ENCODE peak calls at places on chromosomes 6 and 20, in seven cellular contexts. M is IMR-90, U is K562, P is A549, S is HepG2, H is SK-N-SH, A is H1. L is an unnamed sample.

GRCh38 chr6:36954262-36954931 is at the start of gene PI16:
- DNase-seq in M (no peak), U (peak), P (no peak), S (no peak), H (no peak), A (no peak), L (no peak)

GRCh38 chr6:46437671-46438221 is 53.5 kb downstream of the RCAN2 start:
- DNase-seq in M (peak), U (no peak), P (no peak), S (no peak), H (no peak), A (no peak), L (no peak)

GRCh38 chr20:20740595-20740994 is 28.2 kb upstream of the RALGAPA2 start:
- DNase-seq in M (no peak), U (no peak), P (no peak), S (no peak), H (no peak), A (no peak), L (no peak)

GRCh38 chr6:52497652-52498408 is 77.7 kb downstream of the EFHC1 start:
- DNase-seq in M (peak), U (no peak), P (no peak), S (no peak), H (no peak), A (no peak), L (peak)

GRCh38 chr6:46265373-46265772 is 94.6 kb upstream of the ENPP5 start:
- DNase-seq in M (no peak), U (no peak), P (no peak), S (no peak), H (no peak), A (no peak), L (no peak)

GRCh38 chr20:38870733-38871559 is 55.3 kb upstream of the FAM83D start:
- DNase-seq in M (peak), U (peak), P (peak), S (no peak), H (no peak), A (no peak), L (no peak)

GRCh38 chr20:41139227-41140093 is 2.1 kb downstream of the PLCG1 start:
- DNase-seq in M (no peak), U (no peak), P (no peak), S (no peak), H (no peak), A (no peak), L (no peak)

GRCh38 chr6:72784581-72784980 is 162.7 kb downstream of the KCNQ5 start:
- DNase-seq in M (peak), U (no peak), P (peak), S (no peak), H (no peak), A (no peak), L (no peak)

GRCh38 chr6:165019681-165020080 is 289.7 kb downstream of the C6orf118 start:
- DNase-seq in M (no peak), U (no peak), P (no peak), S (no peak), H (no peak), A (no peak), L (no peak)

GRCh38 chr6:34207695-34208443 is 28.8 kb upstream of the HMGA1 start:
- DNase-seq in M (no peak), U (no peak), P (no peak), S (no peak), H (no peak), A (no peak), L (no peak)

GRCh38 chr6:118134257-118134656 is 227.2 kb downstream of the SLC35F1 start:
- DNase-seq in M (no peak), U (no peak), P (no peak), S (no peak), H (no peak), A (no peak), L (no peak)

GRCh38 chr6:20708367-20709124 is 174.3 kb downstream of the CDKAL1 start:
- DNase-seq in M (peak), U (no peak), P (no peak), S (no peak), H (no peak), A (no peak), L (peak)

GRCh38 chr6:129525055-129525454 is 184.9 kb downstream of the ARHGAP18 start:
- DNase-seq in M (peak), U (no peak), P (no peak), S (no peak), H (no peak), A (no peak), L (no peak)

GRCh38 chr20:36002855-36003254 is 34.5 kb downstream of the CNBD2 start:
- DNase-seq in M (no peak), U (no peak), P (no peak), S (no peak), H (no peak), A (no peak), L (no peak)

GRCh38 chr6:136090929-136091328 is 159.2 kb downstream of the MTFR2 start:
- DNase-seq in M (no peak), U (no peak), P (no peak), S (peak), H (no peak), A (no peak), L (no peak)

GRCh38 chr6:167968091-167968490 is 29.4 kb upstream of the KIF25 start:
- DNase-seq in M (no peak), U (peak), P (peak), S (peak), H (peak), A (peak), L (no peak)

GRCh38 chr6:73644941-73645591 is 8.7 kb downstream of the SLC17A5 start:
- DNase-seq in M (no peak), U (no peak), P (no peak), S (no peak), H (no peak), A (no peak), L (no peak)

GRCh38 chr6:130624046-130624445 is 203.2 kb upstream of the SMLR1 start:
- DNase-seq in M (peak), U (no peak), P (no peak), S (no peak), H (no peak), A (no peak), L (peak)

GRCh38 chr6:2232445-2232844 is 13.0 kb downstream of the GMDS start:
- DNase-seq in M (no peak), U (no peak), P (no peak), S (no peak), H (no peak), A (no peak), L (no peak)

GRCh38 chr20:36614781-36615557 is 9.4 kb downstream of the RAB5IF start:
- DNase-seq in M (no peak), U (no peak), P (no peak), S (no peak), H (no peak), A (no peak), L (no peak)

GRCh38 chr6:12570461-12571030 is 146.0 kb upstream of the PHACTR1 start:
- DNase-seq in M (peak), U (no peak), P (no peak), S (no peak), H (no peak), A (no peak), L (no peak)

GRCh38 chr6:12012231-12012565 is at the start of gene HIVEP1:
- DNase-seq in M (no peak), U (no peak), P (no peak), S (no peak), H (peak), A (no peak), L (no peak)

GRCh38 chr20:53371216-53371615 is 222.4 kb downstream of the ZNF217 start:
- DNase-seq in M (no peak), U (no peak), P (no peak), S (no peak), H (no peak), A (no peak), L (no peak)

GRCh38 chr6:17589402-17590116 is 10.5 kb upstream of the FAM8A1 start:
- DNase-seq in M (peak), U (no peak), P (peak), S (peak), H (no peak), A (no peak), L (no peak)

GRCh38 chr6:122620902-122621301 is 10.7 kb downstream of the PKIB start:
- DNase-seq in M (peak), U (no peak), P (peak), S (peak), H (no peak), A (no peak), L (no peak)

GRCh38 chr6:79173378-79173777 is 61.1 kb downstream of the HMGN3 start:
- DNase-seq in M (no peak), U (no peak), P (no peak), S (no peak), H (no peak), A (no peak), L (no peak)

GRCh38 chr6:170038717-170039116 is 252.2 kb downstream of the DLL1 start:
- DNase-seq in M (no peak), U (no peak), P (no peak), S (no peak), H (no peak), A (no peak), L (no peak)

GRCh38 chr6:104597541-104598050 is 262.1 kb downstream of the HACE1 start:
- DNase-seq in M (no peak), U (no peak), P (no peak), S (no peak), H (no peak), A (no peak), L (no peak)

GRCh38 chr6:24489881-24490280 is 503 bp upstream of the GPLD1 start:
- DNase-seq in M (peak), U (no peak), P (no peak), S (peak), H (no peak), A (no peak), L (no peak)

GRCh38 chr6:2940851-2941250 is 30.5 kb downstream of the SERPINB6 start:
- DNase-seq in M (no peak), U (no peak), P (no peak), S (no peak), H (no peak), A (no peak), L (no peak)

GRCh38 chr20:53077373-53078205 is 105.4 kb downstream of the TSHZ2 start:
- DNase-seq in M (no peak), U (no peak), P (no peak), S (peak), H (no peak), A (no peak), L (no peak)

GRCh38 chr6:22435151-22435550 is 134.2 kb upstream of the HDGFL1 start:
- DNase-seq in M (no peak), U (no peak), P (no peak), S (no peak), H (no peak), A (no peak), L (no peak)

GRCh38 chr6:51855310-51856082 is 231.9 kb downstream of the PKHD1 start:
- DNase-seq in M (peak), U (peak), P (peak), S (peak), H (peak), A (peak), L (peak)

GRCh38 chr20:30612344-30612743 is 645.1 kb upstream of the DEFB115 start:
- DNase-seq in M (no peak), U (no peak), P (no peak), S (no peak), H (no peak), A (no peak), L (no peak)

GRCh38 chr20:43798591-43799149 is 71.9 kb upstream of the GTSF1L start:
- DNase-seq in M (no peak), U (no peak), P (no peak), S (no peak), H (peak), A (no peak), L (no peak)

GRCh38 chr6:33620158-33620583 is 951 bp upstream of the ITPR3 start:
- DNase-seq in M (no peak), U (peak), P (no peak), S (no peak), H (peak), A (no peak), L (no peak)

GRCh38 chr6:158649289-158650143 is at the start of gene SYTL3:
- DNase-seq in M (peak), U (no peak), P (no peak), S (no peak), H (no peak), A (no peak), L (peak)

GRCh38 chr20:50258790-50259483 is 68.3 kb downstream of the CEBPB start:
- DNase-seq in M (no peak), U (no peak), P (no peak), S (no peak), H (no peak), A (no peak), L (no peak)
- TF ChIP-seq RFX5 in M (no peak), U (no peak), P (no peak), S (no peak), H (no peak), A (no peak), L (no peak)

DNA sequence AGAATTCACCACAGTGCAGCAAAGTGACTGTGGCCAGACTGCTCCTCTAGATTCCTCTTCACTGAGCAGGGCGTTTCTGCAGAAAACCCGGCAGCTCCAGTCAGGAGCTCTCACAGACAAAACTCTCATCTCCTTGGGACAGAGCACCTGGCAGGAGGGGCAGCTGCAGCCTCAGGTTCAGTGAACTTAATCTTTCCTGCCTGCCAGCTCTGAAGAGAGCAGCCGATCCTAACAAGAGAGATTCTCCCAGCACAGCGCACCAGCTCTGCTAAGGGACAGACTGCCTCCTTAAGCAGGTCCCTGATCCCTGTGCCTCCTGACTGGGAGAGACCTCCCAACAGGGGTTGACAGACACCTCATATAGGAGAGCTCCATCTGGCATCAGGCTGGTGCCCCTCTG is 1065.5 kb downstream of the GRIK2 start:
- DNase-seq in M (no peak), U (no peak), P (no peak), S (no peak), H (no peak), A (no peak), L (no peak)
- TF ChIP-seq RFX5 in M (no peak), U (no peak), P (no peak), S (no peak), H (no peak), A (no peak), L (no peak)

DNA sequence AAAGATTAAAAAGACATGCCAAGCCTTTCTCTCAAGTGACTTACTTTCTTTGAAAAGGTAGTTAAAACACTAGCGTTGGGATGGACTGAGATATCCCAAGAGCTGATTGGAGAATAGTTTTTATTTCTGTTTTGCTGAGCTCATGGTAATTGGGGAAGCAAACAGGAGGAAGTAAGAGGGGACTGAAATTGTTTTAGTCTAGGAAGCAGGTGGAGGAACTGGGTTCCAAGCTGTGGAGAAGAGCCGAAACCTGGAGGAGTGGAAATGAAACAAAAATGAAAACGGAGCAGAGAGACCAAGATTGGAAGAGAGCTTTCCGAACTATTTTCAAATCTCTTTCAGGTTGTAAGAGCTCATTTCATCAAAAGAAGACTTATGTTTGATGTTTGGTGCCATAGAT is 59.9 kb upstream of the TENT5A start:
- DNase-seq in M (no peak), U (no peak), P (no peak), S (no peak), H (no peak), A (no peak), L (no peak)
- TF ChIP-seq RFX5 in M (no peak), U (no peak), P (no peak), S (no peak), H (no peak), A (no peak), L (no peak)

DNA sequence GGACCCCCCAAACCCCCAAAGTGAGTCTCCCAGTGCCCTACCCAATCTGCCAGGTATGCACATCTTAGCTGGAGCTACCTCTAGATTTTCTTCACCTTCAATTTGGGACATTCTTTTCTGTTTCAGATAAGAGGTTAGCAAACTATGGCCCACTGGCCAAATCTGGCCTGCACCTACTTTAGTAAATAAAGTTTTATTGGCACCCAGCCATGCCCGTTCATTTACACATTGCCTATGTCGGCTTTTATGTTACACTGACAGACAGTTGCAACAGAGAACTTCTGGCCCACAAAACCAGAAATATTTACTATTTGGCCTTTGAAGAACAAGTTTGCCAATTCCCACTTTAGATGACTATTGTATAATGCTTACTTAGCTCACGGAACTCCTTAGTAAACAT is 55.9 kb upstream of the STX16 start:
- DNase-seq in M (no peak), U (no peak), P (no peak), S (no peak), H (no peak), A (no peak), L (no peak)
- TF ChIP-seq RFX5 in M (no peak), U (no peak), P (no peak), S (no peak), H (no peak), A (no peak), L (no peak)

GRCh38 chr20:4674672-4675071 is 47.0 kb upstream of the PRND start:
- DNase-seq in M (no peak), U (no peak), P (no peak), S (no peak), H (no peak), A (no peak), L (no peak)
- TF ChIP-seq RFX5 in M (no peak), U (no peak), P (no peak), S (no peak), H (no peak), A (no peak), L (no peak)

GRCh38 chr6:150046943-150047342 is 21.6 kb upstream of the RAET1L start:
- DNase-seq in M (no peak), U (no peak), P (no peak), S (no peak), H (no peak), A (no peak), L (no peak)
- TF ChIP-seq RFX5 in M (no peak), U (no peak), P (no peak), S (no peak), H (no peak), A (no peak), L (no peak)

L was measured in GM12878.